ENCODE peak calls at places on chromosomes 7 and 10, in four cellular contexts. N is head of caudate nucleus, U is endothelial cell, Q is left lung. Y is an unnamed sample.
A peak's percentile ranks its signal among the peaks of the same experiment; 100 is the strongest.

GRCh38 chr7:70047891-70048448 is 449.7 kb downstream of the AUTS2 start:
- DNase-seq in N (no peak), U (no peak), Q (no peak), Y (no peak)

GRCh38 chr7:18064242-18064838 is 36.7 kb upstream of the PRPS1L1 start:
- DNase-seq in N (no peak), U (peak; percentile 69), Q (no peak), Y (no peak)

GRCh38 chr7:99372275-99373085 is 2.0 kb upstream of the ARPC1B start:
- DNase-seq in N (no peak), U (no peak), Q (no peak), Y (no peak)

GRCh38 chr7:157397751-157398691 is 61.2 kb downstream of the DNAJB6 start:
- DNase-seq in N (no peak), U (peak; percentile 48), Q (no peak), Y (no peak)

GRCh38 chr7:18399624-18400235 is 95.8 kb upstream of the HDAC9 start:
- DNase-seq in N (no peak), U (no peak), Q (no peak), Y (no peak)

GRCh38 chr10:119715628-119716505 is 10.0 kb upstream of the INPP5F start:
- DNase-seq in N (peak; percentile 6), U (no peak), Q (no peak), Y (no peak)

GRCh38 chr7:110669410-110669809 is 421.5 kb upstream of the LRRN3 start:
- DNase-seq in N (no peak), U (no peak), Q (no peak), Y (no peak)

GRCh38 chr7:20440472-20441105 is 109.9 kb downstream of the ITGB8 start:
- DNase-seq in N (no peak), U (peak; percentile 44), Q (no peak), Y (no peak)

GRCh38 chr7:2954433-2954853 is 89.2 kb downstream of the CARD11 start:
- DNase-seq in N (no peak), U (no peak), Q (peak; percentile 47), Y (no peak)

GRCh38 chr7:109864263-109864662 is 1226.7 kb upstream of the LRRN3 start:
- DNase-seq in N (no peak), U (no peak), Q (no peak), Y (no peak)

GRCh38 chr7:156832195-156832877 is 60.6 kb downstream of the LMBR1 start:
- DNase-seq in N (no peak), U (no peak), Q (no peak), Y (no peak)

GRCh38 chr10:114110174-114110972 is 63.6 kb downstream of the CCDC186 start:
- DNase-seq in N (no peak), U (no peak), Q (no peak), Y (no peak)

GRCh38 chr10:64286533-64286932 is 765.3 kb downstream of the REEP3 start:
- DNase-seq in N (peak; percentile 70), U (no peak), Q (no peak), Y (no peak)

GRCh38 chr7:44274623-44274975 is 50.8 kb downstream of the CAMK2B start:
- DNase-seq in N (no peak), U (no peak), Q (no peak), Y (no peak)

GRCh38 chr7:5429857-5430611 is 6.4 kb upstream of the TNRC18 start:
- DNase-seq in N (no peak), U (no peak), Q (no peak), Y (no peak)

GRCh38 chr7:149790146-149790548 is 16.8 kb upstream of the ZNF467 start:
- DNase-seq in N (no peak), U (peak; percentile 89), Q (no peak), Y (peak; percentile 70)

GRCh38 chr7:156175003-156175402 is 362.7 kb upstream of the SHH start:
- DNase-seq in N (no peak), U (no peak), Q (no peak), Y (no peak)

GRCh38 chr10:44801383-44802327 is 109.5 kb upstream of the TMEM72 start:
- DNase-seq in N (peak; percentile 45), U (no peak), Q (peak; percentile 85), Y (no peak)

GRCh38 chr7:40915061-40915460 is 780.3 kb downstream of the SUGCT start:
- DNase-seq in N (no peak), U (no peak), Q (no peak), Y (no peak)

GRCh38 chr10:131930586-131931330 is 29.9 kb downstream of the PPP2R2D start:
- DNase-seq in N (no peak), U (no peak), Q (no peak), Y (no peak)

GRCh38 chr10:8065651-8066050 is 11.2 kb downstream of the GATA3 start:
- DNase-seq in N (no peak), U (peak; percentile 53), Q (no peak), Y (no peak)

GRCh38 chr10:87659571-87660483 is at the start of gene PAPSS2:
- DNase-seq in N (no peak), U (peak; percentile 55), Q (peak; percentile 83), Y (no peak)

GRCh38 chr7:78437118-78437517 is 638.5 kb downstream of the PHTF2 start:
- DNase-seq in N (no peak), U (no peak), Q (no peak), Y (no peak)

GRCh38 chr7:40310213-40310612 is 175.4 kb downstream of the SUGCT start:
- DNase-seq in N (no peak), U (no peak), Q (no peak), Y (no peak)

GRCh38 chr10:113520606-113521481 is 32.0 kb upstream of the HABP2 start:
- DNase-seq in N (peak; percentile 50), U (peak; percentile 71), Q (peak; percentile 57), Y (no peak)

GRCh38 chr7:19585761-19586160 is 123.1 kb downstream of the POLR1F start:
- DNase-seq in N (no peak), U (no peak), Q (no peak), Y (no peak)

GRCh38 chr10:105041956-105042355 is 400.9 kb downstream of the SORCS3 start:
- DNase-seq in N (no peak), U (no peak), Q (no peak), Y (no peak)

GRCh38 chr7:90520484-90520883 is 51.0 kb downstream of the PTTG1IP2 start:
- DNase-seq in N (no peak), U (no peak), Q (no peak), Y (no peak)

GRCh38 chr7:18290223-18290622 is 205.3 kb upstream of the HDAC9 start:
- DNase-seq in N (no peak), U (no peak), Q (no peak), Y (no peak)

GRCh38 chr7:45711161-45711490 is 137.0 kb downstream of the ADCY1 start:
- DNase-seq in N (no peak), U (no peak), Q (no peak), Y (no peak)

GRCh38 chr7:151796091-151796870 is 80.6 kb downstream of the PRKAG2 start:
- DNase-seq in N (no peak), U (no peak), Q (peak; percentile 67), Y (peak; percentile 98)

GRCh38 chr7:73985737-73986141 is 42.2 kb upstream of the ELN start:
- DNase-seq in N (no peak), U (no peak), Q (no peak), Y (no peak)

GRCh38 chr7:16719699-16720098 is 33.9 kb upstream of the TSPAN13 start:
- DNase-seq in N (no peak), U (no peak), Q (no peak), Y (no peak)

GRCh38 chr10:128314691-128315090 is 188.5 kb upstream of the MKI67 start:
- DNase-seq in N (no peak), U (no peak), Q (no peak), Y (no peak)

GRCh38 chr7:8115547-8116402 is 146.2 kb downstream of the ICA1 start:
- DNase-seq in N (no peak), U (no peak), Q (no peak), Y (no peak)

GRCh38 chr7:25759281-25759680 is 392.7 kb upstream of the NFE2L3 start:
- DNase-seq in N (no peak), U (no peak), Q (no peak), Y (no peak)

GRCh38 chr7:55977831-55978230 is 13.4 kb downstream of the NIPSNAP2 start:
- DNase-seq in N (no peak), U (no peak), Q (no peak), Y (no peak)

GRCh38 chr10:125369382-125370326 is 209.3 kb upstream of the CTBP2 start:
- DNase-seq in N (no peak), U (no peak), Q (no peak), Y (no peak)